ENCODE peak calls at places on chromosome 22, in nine cellular contexts. D is pulmonary artery endothelial cell; H is NCI-H345; S is mucosa of descending colon; L is EH; U is stimulated activated naive B cell treated with anti-CD40 and anti-IgM and Interleukin-4, amounts not matched to agents 10 μg/mL and 1 μg/mL and 100 μg/mL, for 72 hours; Y is HCEC 1CT; C is iris pigment epithelial cell; G is H1. V is an unnamed sample.
A peak's percentile ranks its signal among the peaks of the same experiment; 100 is the strongest.

GRCh38 chr22:26701323-26701722 is 43.9 kb downstream of the MIAT start:
- DNase-seq in D (no peak), H (no peak), S (no peak), L (no peak), U (no peak), Y (no peak), C (no peak), G (no peak), V (no peak)

GRCh38 chr22:26822300-26822699 is 164.9 kb downstream of the MIAT start:
- DNase-seq in D (no peak), H (peak; percentile 45), S (no peak), L (no peak), U (no peak), Y (no peak), C (no peak), G (no peak), V (no peak)

GRCh38 chr22:25488244-25489020 is 76.0 kb upstream of the GRK3 start:
- DNase-seq in D (peak; percentile 13), H (peak; percentile 59), S (peak; percentile 62), L (peak; percentile 78), U (peak; percentile 65), Y (peak; percentile 50), C (peak; percentile 83), G (no peak), V (peak; percentile 26)

GRCh38 chr22:43303751-43304150 is 39.4 kb downstream of the SCUBE1 start:
- DNase-seq in D (no peak), H (no peak), S (no peak), L (no peak), U (no peak), Y (no peak), C (no peak), G (no peak), V (no peak)

GRCh38 chr22:40603088-40603605 is 33.4 kb downstream of the MRTFA start:
- DNase-seq in D (peak; percentile 20), H (no peak), S (no peak), L (peak; percentile 83), U (no peak), Y (peak; percentile 75), C (peak; percentile 80), G (no peak), V (no peak)

GRCh38 chr22:49327411-49327810 is 500.3 kb downstream of the BRD1 start:
- DNase-seq in D (no peak), H (no peak), S (no peak), L (no peak), U (no peak), Y (no peak), C (no peak), G (no peak), V (no peak)

GRCh38 chr22:29342577-29343312 is 27.2 kb upstream of the RASL10A start:
- DNase-seq in D (no peak), H (no peak), S (no peak), L (no peak), U (no peak), Y (no peak), C (no peak), G (no peak), V (no peak)

GRCh38 chr22:41243361-41243760 is 2.6 kb upstream of the CHADL start:
- DNase-seq in D (no peak), H (no peak), S (no peak), L (no peak), U (no peak), Y (no peak), C (no peak), G (no peak), V (no peak)

GRCh38 chr22:46007003-46007847 is 30.3 kb upstream of the WNT7B start:
- DNase-seq in D (no peak), H (peak; percentile 40), S (no peak), L (peak; percentile 89), U (no peak), Y (peak; percentile 85), C (peak; percentile 65), G (no peak), V (no peak)

GRCh38 chr22:40396882-40397281 is 26.5 kb downstream of the SGSM3 start:
- DNase-seq in D (peak; percentile 81), H (peak; percentile 68), S (peak; percentile 91), L (peak; percentile 82), U (no peak), Y (no peak), C (peak; percentile 55), G (no peak), V (no peak)

GRCh38 chr22:30375312-30375849 is 11.8 kb downstream of the RNF215 start:
- DNase-seq in D (no peak), H (no peak), S (no peak), L (no peak), U (no peak), Y (no peak), C (no peak), G (no peak), V (no peak)

GRCh38 chr22:37130031-37130430 is 19.7 kb downstream of the IL2RB start:
- DNase-seq in D (no peak), H (no peak), S (no peak), L (no peak), U (no peak), Y (no peak), C (no peak), G (no peak), V (no peak)

V was measured in GM12878.